ENCODE peak calls at places on chromosomes 5 and 9, in six cellular contexts. O is NCI-H748 treated with DMSO at 0.1 percent for 48 hours, K is EL, S is NAMALWA, X is brain microvascular endothelial cell, G is memory B cell. B is an unnamed sample.

GRCh38 chr9:98909935-98910334 is 33.8 kb upstream of the COL15A1 start:
- DNase-seq in O (no peak), K (no peak), S (no peak), X (no peak), G (no peak), B (no peak)

GRCh38 chr5:73339711-73340110 is 108.9 kb downstream of the FOXD1 start:
- DNase-seq in O (no peak), K (no peak), S (no peak), X (no peak), G (no peak), B (no peak)

GRCh38 chr9:121556580-121556979 is 56.9 kb upstream of the GGTA1 start:
- DNase-seq in O (no peak), K (peak), S (no peak), X (peak), G (no peak), B (peak)

GRCh38 chr9:70049672-70050271 is 6.1 kb downstream of the MAMDC2 start:
- DNase-seq in O (no peak), K (peak), S (no peak), X (no peak), G (no peak), B (no peak)

GRCh38 chr9:91071185-91071990 is 269.8 kb downstream of the SYK start:
- DNase-seq in O (no peak), K (peak), S (no peak), X (peak), G (no peak), B (no peak)

GRCh38 chr9:96068511-96068910 is 193.0 kb downstream of the ERCC6L2 start:
- DNase-seq in O (no peak), K (no peak), S (no peak), X (no peak), G (no peak), B (peak)

GRCh38 chr5:145856285-145856818 is 16.5 kb downstream of the GRXCR2 start:
- DNase-seq in O (no peak), K (peak), S (no peak), X (peak), G (no peak), B (no peak)

GRCh38 chr5:115100556-115100955 is 69.2 kb downstream of the TRIM36 start:
- DNase-seq in O (peak), K (peak), S (no peak), X (peak), G (no peak), B (no peak)

GRCh38 chr9:77210116-77210515 is 32.8 kb downstream of the VPS13A start:
- DNase-seq in O (no peak), K (peak), S (no peak), X (no peak), G (no peak), B (no peak)

GRCh38 chr5:51559921-51560658 is 176.8 kb downstream of the ISL1 start:
- DNase-seq in O (no peak), K (no peak), S (no peak), X (no peak), G (no peak), B (no peak)

GRCh38 chr5:83107692-83108410 is 30.5 kb downstream of the XRCC4 start:
- DNase-seq in O (no peak), K (no peak), S (no peak), X (no peak), G (no peak), B (no peak)

GRCh38 chr5:73748510-73749410 is 122.8 kb downstream of the ARHGEF28 start:
- DNase-seq in O (no peak), K (no peak), S (no peak), X (peak), G (no peak), B (no peak)

GRCh38 chr5:22852807-22853670 is at the start of gene CDH12:
- DNase-seq in O (peak), K (no peak), S (no peak), X (peak), G (peak), B (no peak)

GRCh38 chr5:170184007-170184687 is 48.6 kb upstream of the C5orf58 start:
- DNase-seq in O (peak), K (peak), S (peak), X (peak), G (peak), B (peak)

GRCh38 chr5:77882670-77883257 is 106.6 kb upstream of the TBCA start:
- DNase-seq in O (no peak), K (peak), S (no peak), X (peak), G (no peak), B (no peak)

GRCh38 chr5:149675467-149676201 is 54.5 kb upstream of the PPARGC1B start:
- DNase-seq in O (no peak), K (no peak), S (no peak), X (no peak), G (no peak), B (no peak)

GRCh38 chr9:32581512-32582143 is 8.7 kb upstream of the NDUFB6 start:
- DNase-seq in O (peak), K (peak), S (peak), X (peak), G (no peak), B (no peak)

GRCh38 chr5:76372320-76373054 is 30.6 kb upstream of the IQGAP2 start:
- DNase-seq in O (no peak), K (peak), S (no peak), X (peak), G (no peak), B (peak)

GRCh38 chr5:107284822-107285510 is 385.8 kb downstream of the EFNA5 start:
- DNase-seq in O (no peak), K (peak), S (no peak), X (peak), G (no peak), B (no peak)

GRCh38 chr5:34715711-34716110 is 59.6 kb downstream of the RAI14 start:
- DNase-seq in O (no peak), K (peak), S (no peak), X (no peak), G (no peak), B (no peak)

GRCh38 chr9:25350011-25350410 is 328.2 kb downstream of the TUSC1 start:
- DNase-seq in O (no peak), K (peak), S (peak), X (no peak), G (no peak), B (no peak)

GRCh38 chr5:40400245-40400644 is 279.5 kb upstream of the PTGER4 start:
- DNase-seq in O (no peak), K (no peak), S (no peak), X (no peak), G (no peak), B (no peak)

B was measured in left lobe of liver.